ENCODE peak calls at places on chromosomes 6 and 20, in seven cellular contexts. E is cardiac muscle cell, T is breast epithelium, H is IMR-90, B is thoracic aorta, I is Peyer's patch, Z is heart right ventricle. Y is an unnamed sample. For H3K4me1, the result is how much of the 10 kb centered on the place peaks cover.

GRCh38 chr6:169528755-169529154 is 173.1 kb downstream of the WDR27 start:
- DNase-seq in I (no peak), H (no peak), B (no peak), T (no peak), E (no peak), Z (no peak), Y (no peak)

GRCh38 chr6:163522033-163522432 is 107.5 kb downstream of the QKI start:
- DNase-seq in I (no peak), E (no peak), Z (no peak), T (no peak), B (no peak), H (no peak), Y (no peak)

GRCh38 chr20:8331740-8332412 is 199.8 kb downstream of the PLCB1 start:
- DNase-seq in E (peak), H (peak), Z (no peak), T (no peak), I (no peak), B (no peak), Y (no peak)

GRCh38 chr6:36544228-36544627 is 3.1 kb downstream of the STK38 start:
- DNase-seq in E (peak), Z (no peak), B (no peak), H (no peak), T (no peak), I (no peak), Y (no peak)

GRCh38 chr20:5714261-5715041 is 35.8 kb upstream of the SHLD1 start:
- DNase-seq in T (peak), E (peak), Z (peak), B (no peak), H (peak), I (no peak), Y (no peak)

GRCh38 chr6:128505603-128506002 is 14.8 kb downstream of the PTPRK start:
- DNase-seq in B (no peak), E (no peak), H (no peak), I (no peak), Z (no peak), T (no peak), Y (no peak)

GRCh38 chr6:131532476-131533108 is 40.4 kb upstream of the ARG1 start:
- DNase-seq in Z (no peak), I (no peak), H (peak), B (no peak), T (no peak), E (no peak), Y (no peak)

GRCh38 chr6:63510786-63511185 is 61.5 kb upstream of the LOC128125822 start:
- DNase-seq in Z (no peak), T (no peak), B (no peak), I (no peak), E (no peak), H (no peak), Y (no peak)

GRCh38 chr6:42190784-42191183 is 4.0 kb downstream of the GUCA1B start:
- DNase-seq in I (no peak), B (no peak), Z (no peak), T (no peak), H (peak), E (peak), Y (no peak)

GRCh38 chr6:152135755-152136448 is 328.4 kb downstream of the ESR1 start:
- DNase-seq in B (no peak), E (no peak), I (no peak), T (no peak), H (no peak), Z (no peak), Y (no peak)

GRCh38 chr6:1387632-1388031 is 1.7 kb upstream of the FOXF2 start:
- DNase-seq in I (no peak), B (no peak), E (no peak), T (no peak), Z (no peak), H (no peak), Y (no peak)

GRCh38 chr20:16528078-16528477 is 45.2 kb downstream of the KIF16B start:
- DNase-seq in Z (no peak), B (no peak), H (peak), E (peak), I (peak), T (peak), Y (peak)

GRCh38 chr6:106973018-106973840 is 1.3 kb downstream of the CD24 start:
- DNase-seq in B (no peak), I (peak), E (no peak), T (no peak), H (no peak), Z (no peak), Y (no peak)

GRCh38 chr6:157148391-157149323 is 174.7 kb downstream of the TMEM242 start:
- DNase-seq in E (peak), B (peak), Z (peak), I (no peak), H (peak), T (peak), Y (peak)

GRCh38 chr20:44648579-44648978 is 2.9 kb downstream of the ADA start:
- DNase-seq in H (no peak), E (no peak), B (no peak), I (no peak), T (no peak), Z (no peak), Y (peak)

GRCh38 chr6:53315086-53315724 is 33.5 kb downstream of the ELOVL5 start:
- DNase-seq in B (no peak), E (no peak), I (no peak), T (no peak), H (no peak), Z (no peak), Y (no peak)

GRCh38 chr20:57872816-57873409 is 163.1 kb upstream of the PMEPA1 start:
- DNase-seq in T (no peak), H (no peak), I (no peak), Z (no peak), B (no peak), E (no peak), Y (no peak)

GRCh38 chr6:109321752-109322151 is 60.5 kb downstream of the CD164 start:
- DNase-seq in E (no peak), I (no peak), H (no peak), Z (no peak), T (no peak), B (no peak), Y (no peak)
- H3K4me1 ChIP-seq in E (under half), I (under half), H (under half), Z (under half), T (under half), B (under half), Y (under half)

GRCh38 chr6:167497387-167498056 is 172.6 kb downstream of the TTLL2 start:
- DNase-seq in H (no peak), E (no peak), I (no peak), Z (no peak), B (no peak), T (no peak), Y (no peak)
- H3K4me3 ChIP-seq in H (no peak), E (no peak), I (no peak), Z (no peak), B (no peak), T (no peak), Y (no peak)

DNA sequence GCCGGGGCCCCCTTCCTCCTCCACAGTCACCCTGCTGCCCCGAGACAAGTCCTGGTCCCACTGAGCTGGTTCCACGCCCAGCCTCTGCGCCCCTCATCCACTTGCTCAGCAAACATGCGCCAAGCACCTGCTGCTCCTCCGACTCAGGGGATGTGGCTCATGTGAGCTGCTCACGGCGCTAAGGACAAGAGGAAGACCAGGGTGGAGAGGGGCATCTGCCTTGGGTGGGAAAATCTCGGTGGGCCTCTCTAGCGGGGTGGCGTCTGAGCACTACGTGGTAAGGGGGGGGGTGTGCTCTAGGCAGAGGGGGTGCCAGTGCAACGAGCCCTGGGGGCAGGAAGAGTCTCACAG is 4.5 kb downstream of the LAMA5 start:
- DNase-seq in T (no peak), E (no peak), H (no peak), I (no peak), B (no peak), Z (no peak), Y (peak)
- H3K4me1 ChIP-seq in T (half or more), E (under half), H (under half), I (half or more), B (half or more), Z (half or more), Y (half or more)

GRCh38 chr20:3072530-3073250 is 1.3 kb downstream of the OXT start:
- DNase-seq in B (no peak), T (no peak), I (no peak), H (no peak), Z (no peak), E (no peak), Y (no peak)
- H3K4me3 ChIP-seq in B (peak), T (peak), I (peak), H (no peak), Z (peak), E (no peak), Y (no peak)